ENCODE peak calls at places on chromosomes 11 and 22, in four cellular contexts. One of them, this sample, is unnamed.

GRCh38 chr22:32680277-32680676 is 121.2 kb upstream of the TIMP3 start:
- DNase-seq in CD4-positive, alpha-beta T cell: no peak
- DNase-seq in keratinocyte: no peak
- DNase-seq in caudate nucleus: no peak
- DNase-seq in this sample: no peak

GRCh38 chr11:117259417-117259816 is 26.9 kb downstream of the RNF214 start:
- DNase-seq in CD4-positive, alpha-beta T cell: no peak
- DNase-seq in keratinocyte: no peak
- DNase-seq in caudate nucleus: no peak
- DNase-seq in this sample: no peak

GRCh38 chr11:113628912-113629311 is 77.2 kb downstream of the TMPRSS5 start:
- DNase-seq in CD4-positive, alpha-beta T cell: no peak
- DNase-seq in keratinocyte: no peak
- DNase-seq in caudate nucleus: no peak
- DNase-seq in this sample: no peak

GRCh38 chr11:129766858-129767604 is 48.6 kb upstream of the TMEM45B start:
- DNase-seq in CD4-positive, alpha-beta T cell: no peak
- DNase-seq in keratinocyte: no peak
- DNase-seq in caudate nucleus: no peak
- DNase-seq in this sample: no peak

GRCh38 chr11:22432331-22433065 is 94.3 kb downstream of the SLC17A6 start:
- DNase-seq in CD4-positive, alpha-beta T cell: no peak
- DNase-seq in keratinocyte: no peak
- DNase-seq in caudate nucleus: peak; percentile 68
- DNase-seq in this sample: no peak

GRCh38 chr11:65590240-65590738 is 5.3 kb downstream of the KCNK7 start:
- DNase-seq in CD4-positive, alpha-beta T cell: no peak
- DNase-seq in keratinocyte: no peak
- DNase-seq in caudate nucleus: no peak
- DNase-seq in this sample: no peak

GRCh38 chr22:23804781-23805291 is 18.1 kb downstream of the SMARCB1 start:
- DNase-seq in CD4-positive, alpha-beta T cell: no peak
- DNase-seq in keratinocyte: no peak
- DNase-seq in caudate nucleus: no peak
- DNase-seq in this sample: no peak

GRCh38 chr11:75380716-75381420 is 18.4 kb upstream of the RPS3 start:
- DNase-seq in CD4-positive, alpha-beta T cell: no peak
- DNase-seq in keratinocyte: no peak
- DNase-seq in caudate nucleus: no peak
- DNase-seq in this sample: no peak

GRCh38 chr11:69166186-69167115 is 10.7 kb downstream of the SMIM38 start:
- DNase-seq in CD4-positive, alpha-beta T cell: no peak
- DNase-seq in keratinocyte: peak; percentile 26
- DNase-seq in caudate nucleus: peak; percentile 12
- DNase-seq in this sample: no peak

GRCh38 chr22:50531546-50532352 is 1.9 kb upstream of the TYMP start:
- DNase-seq in CD4-positive, alpha-beta T cell: peak; percentile 69
- DNase-seq in keratinocyte: no peak
- DNase-seq in caudate nucleus: no peak
- DNase-seq in this sample: no peak

GRCh38 chr11:118607401-118608267 is at the start of gene PHLDB1:
- DNase-seq in CD4-positive, alpha-beta T cell: no peak
- DNase-seq in keratinocyte: no peak
- DNase-seq in caudate nucleus: peak; percentile 86
- DNase-seq in this sample: no peak

GRCh38 chr11:11211186-11211585 is 141.9 kb downstream of the CSNK2A3 start:
- DNase-seq in CD4-positive, alpha-beta T cell: no peak
- DNase-seq in keratinocyte: no peak
- DNase-seq in caudate nucleus: no peak
- DNase-seq in this sample: no peak

GRCh38 chr11:69488543-69488940 is 7.1 kb downstream of the LINC01488 start:
- DNase-seq in CD4-positive, alpha-beta T cell: no peak
- DNase-seq in keratinocyte: no peak
- DNase-seq in caudate nucleus: no peak
- DNase-seq in this sample: no peak

GRCh38 chr11:107561688-107562087 is 3.8 kb downstream of the ALKBH8 start:
- DNase-seq in CD4-positive, alpha-beta T cell: no peak
- DNase-seq in keratinocyte: peak; percentile 50
- DNase-seq in caudate nucleus: no peak
- DNase-seq in this sample: peak; percentile 73

GRCh38 chr11:8689726-8690255 is 7.2 kb downstream of the RPL27A start:
- DNase-seq in CD4-positive, alpha-beta T cell: no peak
- DNase-seq in keratinocyte: no peak
- DNase-seq in caudate nucleus: no peak
- DNase-seq in this sample: no peak

GRCh38 chr22:31532060-31532459 is 35.7 kb downstream of the SFI1 start:
- DNase-seq in CD4-positive, alpha-beta T cell: no peak
- DNase-seq in keratinocyte: no peak
- DNase-seq in caudate nucleus: no peak
- DNase-seq in this sample: no peak

GRCh38 chr11:20161230-20161918 is 1.1 kb upstream of the DBX1 start:
- DNase-seq in CD4-positive, alpha-beta T cell: no peak
- DNase-seq in keratinocyte: no peak
- DNase-seq in caudate nucleus: no peak
- DNase-seq in this sample: no peak

GRCh38 chr11:72606362-72607100 is 67.7 kb downstream of the PDE2A start:
- DNase-seq in CD4-positive, alpha-beta T cell: no peak
- DNase-seq in keratinocyte: no peak
- DNase-seq in caudate nucleus: no peak
- DNase-seq in this sample: no peak

GRCh38 chr22:24553597-24554315 is 1.2 kb downstream of the GUCD1 start:
- DNase-seq in CD4-positive, alpha-beta T cell: no peak
- DNase-seq in keratinocyte: no peak
- DNase-seq in caudate nucleus: no peak
- DNase-seq in this sample: no peak

GRCh38 chr11:108345767-108346166 is 121.6 kb downstream of the C11orf65 start:
- DNase-seq in CD4-positive, alpha-beta T cell: no peak
- DNase-seq in keratinocyte: no peak
- DNase-seq in caudate nucleus: no peak
- DNase-seq in this sample: no peak

GRCh38 chr22:23532756-23533155 is 47.3 kb downstream of the IGLL1 start:
- DNase-seq in CD4-positive, alpha-beta T cell: no peak
- DNase-seq in keratinocyte: no peak
- DNase-seq in caudate nucleus: no peak
- DNase-seq in this sample: no peak

GRCh38 chr11:117946842-117947526 is 17.8 kb upstream of the TMPRSS13 start:
- DNase-seq in CD4-positive, alpha-beta T cell: peak; percentile 78
- DNase-seq in keratinocyte: peak; percentile 98
- DNase-seq in caudate nucleus: peak; percentile 70
- DNase-seq in this sample: peak; percentile 83

GRCh38 chr11:107744736-107745135 is 32.9 kb upstream of the SLN start:
- DNase-seq in CD4-positive, alpha-beta T cell: no peak
- DNase-seq in keratinocyte: no peak
- DNase-seq in caudate nucleus: no peak
- DNase-seq in this sample: no peak

GRCh38 chr11:47964546-47964945 is 15.8 kb upstream of the PTPRJ start:
- DNase-seq in CD4-positive, alpha-beta T cell: no peak
- DNase-seq in keratinocyte: no peak
- DNase-seq in caudate nucleus: no peak
- DNase-seq in this sample: no peak

GRCh38 chr11:78735711-78736110 is 161.0 kb upstream of the NARS2 start:
- DNase-seq in CD4-positive, alpha-beta T cell: no peak
- DNase-seq in keratinocyte: no peak
- DNase-seq in caudate nucleus: no peak
- DNase-seq in this sample: no peak

GRCh38 chr11:67266424-67267187 is at the start of gene GRK2:
- DNase-seq in CD4-positive, alpha-beta T cell: no peak
- DNase-seq in keratinocyte: no peak
- DNase-seq in caudate nucleus: no peak
- DNase-seq in this sample: no peak

GRCh38 chr11:84398017-84398626 is 1112.0 kb upstream of the CCDC90B start:
- DNase-seq in CD4-positive, alpha-beta T cell: no peak
- DNase-seq in keratinocyte: no peak
- DNase-seq in caudate nucleus: no peak
- DNase-seq in this sample: no peak

GRCh38 chr11:61627831-61628753 is 47.2 kb upstream of the SYT7 start:
- DNase-seq in CD4-positive, alpha-beta T cell: no peak
- DNase-seq in keratinocyte: no peak
- DNase-seq in caudate nucleus: no peak
- DNase-seq in this sample: no peak

GRCh38 chr11:110883266-110883665 is 171.0 kb upstream of the ARHGAP20 start:
- DNase-seq in CD4-positive, alpha-beta T cell: no peak
- DNase-seq in keratinocyte: no peak
- DNase-seq in caudate nucleus: no peak
- DNase-seq in this sample: no peak

GRCh38 chr11:20369816-20370215 is 6.3 kb downstream of the HTATIP2 start:
- DNase-seq in CD4-positive, alpha-beta T cell: no peak
- DNase-seq in keratinocyte: no peak
- DNase-seq in caudate nucleus: no peak
- DNase-seq in this sample: no peak

GRCh38 chr11:102177974-102178631 is 67.9 kb downstream of the YAP1 start:
- DNase-seq in CD4-positive, alpha-beta T cell: no peak
- DNase-seq in keratinocyte: peak; percentile 50
- DNase-seq in caudate nucleus: no peak
- DNase-seq in this sample: peak; percentile 93

GRCh38 chr11:61870429-61871039 is 20.8 kb downstream of the FADS3 start:
- DNase-seq in CD4-positive, alpha-beta T cell: no peak
- DNase-seq in keratinocyte: no peak
- DNase-seq in caudate nucleus: no peak
- DNase-seq in this sample: no peak

GRCh38 chr11:66068154-66068821 is 1.8 kb upstream of the PACS1 start:
- DNase-seq in CD4-positive, alpha-beta T cell: peak; percentile 71
- DNase-seq in keratinocyte: no peak
- DNase-seq in caudate nucleus: peak; percentile 26
- DNase-seq in this sample: no peak

DNA sequence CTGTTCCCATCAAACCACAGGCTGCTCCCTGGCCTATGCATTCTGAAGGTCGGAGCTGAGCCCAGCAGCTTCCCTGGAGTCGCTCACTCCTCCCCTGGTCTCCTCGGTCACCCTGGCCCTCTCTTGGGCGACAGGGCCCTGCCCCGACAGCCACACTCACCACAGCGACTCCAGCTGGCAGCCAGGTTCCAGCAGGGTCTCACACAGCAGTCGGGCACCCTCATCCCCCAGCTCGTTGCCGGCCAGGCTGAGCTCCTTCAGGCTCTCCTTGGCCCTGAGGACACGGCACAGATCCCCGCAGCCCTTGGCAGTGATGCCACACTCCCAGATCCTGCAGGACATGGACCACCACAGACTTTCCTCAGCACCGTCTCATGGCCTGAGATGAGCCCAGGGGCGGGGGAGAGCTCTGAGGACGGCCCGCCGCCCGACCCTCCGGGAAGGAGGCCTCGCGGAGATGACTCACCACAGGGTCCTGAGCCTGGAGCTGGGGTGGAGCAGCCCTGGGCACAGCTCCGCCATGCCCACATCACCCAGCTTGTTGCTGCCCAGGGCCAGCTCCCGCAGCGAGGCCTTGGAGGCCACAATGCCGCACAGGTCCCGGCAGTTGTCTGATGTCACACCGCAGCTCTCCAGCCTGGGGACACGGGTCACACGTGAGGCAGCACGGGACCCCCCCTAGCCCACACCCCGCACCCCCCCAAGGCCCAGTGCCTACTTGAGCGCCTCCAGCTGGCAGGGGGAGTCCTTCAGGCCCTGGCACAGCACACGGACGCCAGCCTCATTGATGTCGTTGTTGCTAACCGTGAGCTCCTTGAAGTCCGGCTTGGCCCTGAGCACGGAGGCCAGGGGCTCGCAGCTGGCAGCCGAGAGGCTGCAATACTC is 8.5 kb downstream of the RNH1 start:
- DNase-seq in CD4-positive, alpha-beta T cell: no peak
- DNase-seq in keratinocyte: no peak
- DNase-seq in caudate nucleus: no peak
- DNase-seq in this sample: no peak
- H3K27ac ChIP-seq in CD4-positive, alpha-beta T cell: peak overlapping the region; percentile 13
- H3K27ac ChIP-seq in keratinocyte: no peak overlapping the region
- H3K27ac ChIP-seq in caudate nucleus: no peak overlapping the region
- H3K27ac ChIP-seq in this sample: no peak overlapping the region

GRCh38 chr11:63761173-63761572 is 7.4 kb downstream of the ZFTA start:
- DNase-seq in CD4-positive, alpha-beta T cell: no peak
- DNase-seq in keratinocyte: no peak
- DNase-seq in caudate nucleus: no peak
- DNase-seq in this sample: no peak

GRCh38 chr11:63763506-63764200 is 4.9 kb downstream of the ZFTA start:
- DNase-seq in CD4-positive, alpha-beta T cell: no peak
- DNase-seq in keratinocyte: no peak
- DNase-seq in caudate nucleus: peak; percentile 21
- DNase-seq in this sample: no peak

GRCh38 chr11:63761870-63762661 is 6.5 kb downstream of the ZFTA start:
- DNase-seq in CD4-positive, alpha-beta T cell: no peak
- DNase-seq in keratinocyte: no peak
- DNase-seq in caudate nucleus: no peak
- DNase-seq in this sample: no peak

GRCh38 chr11:63764201-63764711 is 4.3 kb downstream of the ZFTA start:
- DNase-seq in CD4-positive, alpha-beta T cell: no peak
- DNase-seq in keratinocyte: no peak
- DNase-seq in caudate nucleus: no peak
- DNase-seq in this sample: no peak

GRCh38 chr11:63762662-63763505 is 5.7 kb downstream of the ZFTA start:
- DNase-seq in CD4-positive, alpha-beta T cell: no peak
- DNase-seq in keratinocyte: no peak
- DNase-seq in caudate nucleus: peak; percentile 43
- DNase-seq in this sample: no peak
- H3K27ac ChIP-seq in CD4-positive, alpha-beta T cell: no peak overlapping the region
- H3K27ac ChIP-seq in keratinocyte: no peak overlapping the region
- H3K27ac ChIP-seq in caudate nucleus: peak overlapping the region; percentile 8
- H3K27ac ChIP-seq in this sample: no peak overlapping the region

GRCh38 chr22:39908737-39909136 is 7.9 kb downstream of the GRAP2 start:
- DNase-seq in CD4-positive, alpha-beta T cell: no peak
- DNase-seq in keratinocyte: no peak
- DNase-seq in caudate nucleus: no peak
- DNase-seq in this sample: no peak
- H3K27ac ChIP-seq in CD4-positive, alpha-beta T cell: peak overlapping the region; percentile 80
- H3K27ac ChIP-seq in keratinocyte: no peak overlapping the region
- H3K27ac ChIP-seq in caudate nucleus: no peak overlapping the region
- H3K27ac ChIP-seq in this sample: no peak overlapping the region

DNA sequence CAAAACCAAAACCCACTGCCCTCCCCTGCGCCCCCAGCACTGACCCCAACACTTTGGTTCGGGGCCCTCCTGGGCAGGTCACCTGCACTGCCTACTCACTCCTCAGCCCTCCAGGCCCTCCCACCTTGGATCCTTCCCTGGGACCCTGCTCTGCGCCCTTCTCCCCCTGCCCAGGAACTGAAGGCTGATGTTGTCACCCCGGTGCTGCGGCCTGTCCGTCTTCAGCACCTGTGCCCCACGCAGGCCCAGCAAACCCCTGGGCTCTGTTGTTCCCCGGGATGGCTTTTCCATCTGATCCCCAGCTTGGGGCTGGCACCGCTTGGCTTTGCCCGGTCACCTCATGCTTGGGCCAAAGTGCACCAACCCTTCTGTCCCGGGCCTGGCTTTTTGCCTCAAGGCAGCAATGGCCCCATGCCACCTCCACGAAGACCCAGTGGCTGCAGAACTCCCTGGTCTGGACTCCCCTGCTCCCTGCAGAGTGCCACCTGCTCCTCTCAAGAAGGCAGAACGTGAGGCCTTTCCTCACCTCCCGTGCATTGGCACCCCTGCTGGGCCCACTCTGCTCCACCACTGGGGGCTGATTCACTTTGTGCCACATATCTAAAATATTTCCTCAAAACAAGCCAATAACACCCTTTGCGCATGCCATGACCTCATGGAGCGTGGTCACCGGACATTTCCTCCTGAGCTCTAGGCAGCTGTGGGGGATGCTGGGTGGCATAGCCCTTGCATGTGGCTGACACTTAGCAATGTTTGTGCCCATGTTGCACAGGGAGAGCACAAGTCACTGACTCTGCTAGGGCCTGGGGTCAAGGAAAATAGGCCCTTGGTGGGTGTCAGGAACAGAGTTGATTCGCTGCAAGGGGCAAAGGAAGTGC is 8.8 kb downstream of the PPM1F start:
- DNase-seq in CD4-positive, alpha-beta T cell: no peak
- DNase-seq in keratinocyte: no peak
- DNase-seq in caudate nucleus: no peak
- DNase-seq in this sample: no peak
- H3K27ac ChIP-seq in CD4-positive, alpha-beta T cell: no peak overlapping the region
- H3K27ac ChIP-seq in keratinocyte: no peak overlapping the region
- H3K27ac ChIP-seq in caudate nucleus: no peak overlapping the region
- H3K27ac ChIP-seq in this sample: peak overlapping the region; percentile 95

This sample was measured in epithelial cell of prostate.